ENCODE peak calls at places on chromosomes 11 and 22, in four cellular contexts. One of them, this sample, is unnamed.

GRCh38 chr22:37019309-37020191 is at the start of the genes MPST and TST:
- DNase-seq in cardiac muscle cell: peak
- DNase-seq in stomach: peak
- DNase-seq in CD8-positive, alpha-beta T cell: peak
- DNase-seq in this sample: peak

GRCh38 chr22:50656122-50657070 is 16.2 kb upstream of the SHANK3 start:
- DNase-seq in cardiac muscle cell: no peak
- DNase-seq in stomach: no peak
- DNase-seq in CD8-positive, alpha-beta T cell: no peak
- DNase-seq in this sample: no peak

GRCh38 chr11:96715208-96715607 is 325.4 kb downstream of the JRKL start:
- DNase-seq in cardiac muscle cell: no peak
- DNase-seq in stomach: no peak
- DNase-seq in CD8-positive, alpha-beta T cell: no peak
- DNase-seq in this sample: no peak

GRCh38 chr11:122617297-122617696 is 38.2 kb upstream of the UBASH3B start:
- DNase-seq in cardiac muscle cell: no peak
- DNase-seq in stomach: no peak
- DNase-seq in CD8-positive, alpha-beta T cell: no peak
- DNase-seq in this sample: no peak

GRCh38 chr22:22745225-22746060 is 101.0 kb downstream of the GGTLC2 start:
- DNase-seq in cardiac muscle cell: no peak
- DNase-seq in stomach: peak
- DNase-seq in CD8-positive, alpha-beta T cell: peak
- DNase-seq in this sample: peak

GRCh38 chr22:27556371-27556770 is 245.2 kb downstream of the MN1 start:
- DNase-seq in cardiac muscle cell: no peak
- DNase-seq in stomach: no peak
- DNase-seq in CD8-positive, alpha-beta T cell: no peak
- DNase-seq in this sample: no peak

GRCh38 chr11:11324090-11324489 is 29.0 kb downstream of the CSNK2A3 start:
- DNase-seq in cardiac muscle cell: no peak
- DNase-seq in stomach: no peak
- DNase-seq in CD8-positive, alpha-beta T cell: no peak
- DNase-seq in this sample: no peak

GRCh38 chr11:37100008-37100407 is 502.0 kb upstream of the RAG2 start:
- DNase-seq in cardiac muscle cell: no peak
- DNase-seq in stomach: no peak
- DNase-seq in CD8-positive, alpha-beta T cell: no peak
- DNase-seq in this sample: no peak

GRCh38 chr11:7204778-7205177 is 46.9 kb upstream of the SYT9 start:
- DNase-seq in cardiac muscle cell: peak
- DNase-seq in stomach: no peak
- DNase-seq in CD8-positive, alpha-beta T cell: no peak
- DNase-seq in this sample: no peak

GRCh38 chr22:38799265-38800002 is 5.5 kb upstream of the DNAL4 start:
- DNase-seq in cardiac muscle cell: no peak
- DNase-seq in stomach: no peak
- DNase-seq in CD8-positive, alpha-beta T cell: no peak
- DNase-seq in this sample: no peak

GRCh38 chr11:118004543-118005223 is 18.5 kb downstream of the IL10RA start:
- DNase-seq in cardiac muscle cell: no peak
- DNase-seq in stomach: no peak
- DNase-seq in CD8-positive, alpha-beta T cell: no peak
- DNase-seq in this sample: no peak

GRCh38 chr11:66969584-66970205 is 5.4 kb upstream of the C11orf86 start:
- DNase-seq in cardiac muscle cell: no peak
- DNase-seq in stomach: no peak
- DNase-seq in CD8-positive, alpha-beta T cell: no peak
- DNase-seq in this sample: no peak

GRCh38 chr11:8906629-8907028 is 4.4 kb upstream of the AKIP1 start:
- DNase-seq in cardiac muscle cell: no peak
- DNase-seq in stomach: no peak
- DNase-seq in CD8-positive, alpha-beta T cell: no peak
- DNase-seq in this sample: no peak

GRCh38 chr22:29795663-29796062 is 28.5 kb downstream of the UQCR10 start:
- DNase-seq in cardiac muscle cell: no peak
- DNase-seq in stomach: no peak
- DNase-seq in CD8-positive, alpha-beta T cell: no peak
- DNase-seq in this sample: no peak

GRCh38 chr22:49765091-49765771 is 62.4 kb downstream of the BRD1 start:
- DNase-seq in cardiac muscle cell: no peak
- DNase-seq in stomach: peak
- DNase-seq in CD8-positive, alpha-beta T cell: peak
- DNase-seq in this sample: peak

GRCh38 chr11:60915250-60915914 is 1.4 kb downstream of the TMEM109 start:
- DNase-seq in cardiac muscle cell: peak
- DNase-seq in stomach: peak
- DNase-seq in CD8-positive, alpha-beta T cell: peak
- DNase-seq in this sample: peak

GRCh38 chr11:96050435-96051182 is 126.7 kb upstream of the MTMR2 start:
- DNase-seq in cardiac muscle cell: peak
- DNase-seq in stomach: no peak
- DNase-seq in CD8-positive, alpha-beta T cell: no peak
- DNase-seq in this sample: no peak

GRCh38 chr11:38130514-38130913 is 1532.5 kb upstream of the RAG2 start:
- DNase-seq in cardiac muscle cell: no peak
- DNase-seq in stomach: no peak
- DNase-seq in CD8-positive, alpha-beta T cell: no peak
- DNase-seq in this sample: no peak

GRCh38 chr22:50170453-50171318 is at the start of gene PANX2:
- DNase-seq in cardiac muscle cell: peak
- DNase-seq in stomach: no peak
- DNase-seq in CD8-positive, alpha-beta T cell: no peak
- DNase-seq in this sample: no peak

GRCh38 chr22:30453731-30454510 is 17.9 kb downstream of the SEC14L3 start:
- DNase-seq in cardiac muscle cell: peak
- DNase-seq in stomach: no peak
- DNase-seq in CD8-positive, alpha-beta T cell: no peak
- DNase-seq in this sample: no peak

GRCh38 chr22:29689201-29689871 is 30.5 kb upstream of the CABP7 start:
- DNase-seq in cardiac muscle cell: no peak
- DNase-seq in stomach: no peak
- DNase-seq in CD8-positive, alpha-beta T cell: no peak
- DNase-seq in this sample: no peak

GRCh38 chr22:26553056-26553752 is 36.7 kb downstream of the TPST2 start:
- DNase-seq in cardiac muscle cell: no peak
- DNase-seq in stomach: no peak
- DNase-seq in CD8-positive, alpha-beta T cell: no peak
- DNase-seq in this sample: no peak

GRCh38 chr11:63845305-63845704 is 6.4 kb downstream of the MARK2 start:
- DNase-seq in cardiac muscle cell: no peak
- DNase-seq in stomach: no peak
- DNase-seq in CD8-positive, alpha-beta T cell: no peak
- DNase-seq in this sample: no peak

GRCh38 chr11:118789501-118790356 is 1.2 kb downstream of the DDX6 start:
- DNase-seq in cardiac muscle cell: peak
- DNase-seq in stomach: no peak
- DNase-seq in CD8-positive, alpha-beta T cell: no peak
- DNase-seq in this sample: peak

GRCh38 chr11:102396708-102397563 is 49.9 kb downstream of the BIRC2 start:
- DNase-seq in cardiac muscle cell: no peak
- DNase-seq in stomach: no peak
- DNase-seq in CD8-positive, alpha-beta T cell: no peak
- DNase-seq in this sample: no peak

GRCh38 chr11:43992834-43993637 is 50.6 kb downstream of the C11orf96 start:
- DNase-seq in cardiac muscle cell: no peak
- DNase-seq in stomach: no peak
- DNase-seq in CD8-positive, alpha-beta T cell: no peak
- DNase-seq in this sample: no peak

GRCh38 chr11:975824-976223 is 50.2 kb downstream of the AP2A2 start:
- DNase-seq in cardiac muscle cell: peak
- DNase-seq in stomach: no peak
- DNase-seq in CD8-positive, alpha-beta T cell: no peak
- DNase-seq in this sample: no peak

GRCh38 chr11:130155106-130155505 is 4.5 kb upstream of the ST14 start:
- DNase-seq in cardiac muscle cell: no peak
- DNase-seq in stomach: no peak
- DNase-seq in CD8-positive, alpha-beta T cell: no peak
- DNase-seq in this sample: no peak

GRCh38 chr22:32317524-32317923 is 40.1 kb upstream of the RFPL3 start:
- DNase-seq in cardiac muscle cell: no peak
- DNase-seq in stomach: no peak
- DNase-seq in CD8-positive, alpha-beta T cell: peak
- DNase-seq in this sample: no peak

GRCh38 chr11:44133335-44133946 is 38.0 kb downstream of the EXT2 start:
- DNase-seq in cardiac muscle cell: peak
- DNase-seq in stomach: no peak
- DNase-seq in CD8-positive, alpha-beta T cell: no peak
- DNase-seq in this sample: no peak

GRCh38 chr22:37848587-37849088 is 581 bp upstream of the EIF3L start:
- DNase-seq in cardiac muscle cell: no peak
- DNase-seq in stomach: no peak
- DNase-seq in CD8-positive, alpha-beta T cell: no peak
- DNase-seq in this sample: no peak

GRCh38 chr22:24965822-24966626 is 13.5 kb downstream of the KIAA1671 start:
- DNase-seq in cardiac muscle cell: no peak
- DNase-seq in stomach: peak
- DNase-seq in CD8-positive, alpha-beta T cell: no peak
- DNase-seq in this sample: no peak

GRCh38 chr11:2513441-2513840 is 68.6 kb downstream of the KCNQ1 start:
- DNase-seq in cardiac muscle cell: no peak
- DNase-seq in stomach: no peak
- DNase-seq in CD8-positive, alpha-beta T cell: peak
- DNase-seq in this sample: no peak

GRCh38 chr11:134556186-134556585 is 144.1 kb upstream of the B3GAT1 start:
- DNase-seq in cardiac muscle cell: no peak
- DNase-seq in stomach: no peak
- DNase-seq in CD8-positive, alpha-beta T cell: peak
- DNase-seq in this sample: no peak

DNA sequence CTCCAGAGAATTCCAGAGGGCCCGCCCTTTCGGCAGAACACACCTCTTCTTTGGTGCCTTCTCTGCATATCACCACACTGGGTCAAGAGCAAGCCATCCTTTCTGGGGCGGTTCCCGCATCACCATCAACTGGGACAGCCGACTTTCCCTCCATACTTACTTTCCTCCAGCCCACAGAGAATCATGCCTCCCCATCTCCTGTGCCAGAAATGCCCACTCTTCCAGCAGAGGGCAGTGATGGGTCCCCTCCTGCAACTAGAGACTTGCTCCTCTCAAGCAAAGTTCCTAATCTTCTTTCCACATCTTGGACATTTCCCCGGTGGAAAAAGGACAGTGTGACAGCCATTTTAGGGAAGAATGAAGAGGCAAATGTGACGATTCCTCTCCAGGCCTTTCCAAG is 157.7 kb downstream of the C11orf91 start:
- DNase-seq in cardiac muscle cell: peak
- DNase-seq in stomach: peak
- DNase-seq in CD8-positive, alpha-beta T cell: peak
- DNase-seq in this sample: no peak
- TF ChIP-seq CTCF in cardiac muscle cell: peak
- TF ChIP-seq CTCF in stomach: no peak
- TF ChIP-seq CTCF in CD8-positive, alpha-beta T cell: no peak
- TF ChIP-seq CTCF in this sample: no peak

GRCh38 chr11:94418123-94418770 is 17.0 kb upstream of the GPR83 start:
- DNase-seq in cardiac muscle cell: no peak
- DNase-seq in stomach: no peak
- DNase-seq in CD8-positive, alpha-beta T cell: no peak
- DNase-seq in this sample: no peak
- TF ChIP-seq CTCF in cardiac muscle cell: no peak
- TF ChIP-seq CTCF in stomach: no peak
- TF ChIP-seq CTCF in CD8-positive, alpha-beta T cell: no peak
- TF ChIP-seq CTCF in this sample: no peak

GRCh38 chr11:33718441-33718840 is 17.8 kb downstream of the CD59 start:
- DNase-seq in cardiac muscle cell: no peak
- DNase-seq in stomach: no peak
- DNase-seq in CD8-positive, alpha-beta T cell: no peak
- DNase-seq in this sample: no peak

GRCh38 chr11:33713162-33713913 is 12.7 kb upstream of the C11orf91 start:
- DNase-seq in cardiac muscle cell: no peak
- DNase-seq in stomach: no peak
- DNase-seq in CD8-positive, alpha-beta T cell: no peak
- DNase-seq in this sample: no peak

GRCh38 chr11:33719587-33719986 is 16.6 kb downstream of the CD59 start:
- DNase-seq in cardiac muscle cell: no peak
- DNase-seq in stomach: no peak
- DNase-seq in CD8-positive, alpha-beta T cell: no peak
- DNase-seq in this sample: no peak

GRCh38 chr11:33713914-33714398 is 13.3 kb upstream of the C11orf91 start:
- DNase-seq in cardiac muscle cell: peak
- DNase-seq in stomach: no peak
- DNase-seq in CD8-positive, alpha-beta T cell: no peak
- DNase-seq in this sample: no peak

GRCh38 chr11:33716236-33716635 is 15.6 kb upstream of the C11orf91 start:
- DNase-seq in cardiac muscle cell: no peak
- DNase-seq in stomach: no peak
- DNase-seq in CD8-positive, alpha-beta T cell: no peak
- DNase-seq in this sample: no peak
- TF ChIP-seq CTCF in cardiac muscle cell: peak
- TF ChIP-seq CTCF in stomach: no peak
- TF ChIP-seq CTCF in CD8-positive, alpha-beta T cell: no peak
- TF ChIP-seq CTCF in this sample: no peak

GRCh38 chr11:74153224-74153623 is 17.6 kb downstream of the C2CD3 start:
- DNase-seq in cardiac muscle cell: no peak
- DNase-seq in stomach: no peak
- DNase-seq in CD8-positive, alpha-beta T cell: no peak
- DNase-seq in this sample: no peak
- TF ChIP-seq CTCF in cardiac muscle cell: no peak
- TF ChIP-seq CTCF in stomach: no peak
- TF ChIP-seq CTCF in CD8-positive, alpha-beta T cell: no peak
- TF ChIP-seq CTCF in this sample: no peak

GRCh38 chr11:128532016-128532570 is 55.3 kb downstream of the ETS1 start:
- DNase-seq in cardiac muscle cell: no peak
- DNase-seq in stomach: peak
- DNase-seq in CD8-positive, alpha-beta T cell: no peak
- DNase-seq in this sample: no peak
- TF ChIP-seq CTCF in cardiac muscle cell: no peak
- TF ChIP-seq CTCF in stomach: no peak
- TF ChIP-seq CTCF in CD8-positive, alpha-beta T cell: no peak
- TF ChIP-seq CTCF in this sample: no peak

DNA sequence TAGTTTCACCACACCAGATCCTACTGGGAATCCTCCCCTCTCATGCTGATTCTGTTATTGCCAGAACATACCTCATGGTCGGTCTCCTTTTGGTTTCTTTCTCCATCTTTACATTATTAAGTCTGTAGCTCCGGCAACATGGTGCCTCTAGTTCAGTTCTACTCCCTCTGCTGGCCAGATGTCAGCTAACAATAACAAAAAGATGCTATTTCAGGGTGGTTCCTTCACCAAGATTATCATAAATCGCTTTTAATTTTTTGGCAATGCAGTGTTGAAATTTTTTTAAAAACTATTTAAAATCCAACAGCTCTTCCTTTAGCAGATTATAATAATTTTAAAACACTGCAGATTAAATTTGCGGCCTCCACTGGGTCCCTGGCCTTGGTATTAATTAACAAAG is 492.8 kb upstream of the KIRREL3 start:
- DNase-seq in cardiac muscle cell: peak
- DNase-seq in stomach: no peak
- DNase-seq in CD8-positive, alpha-beta T cell: no peak
- DNase-seq in this sample: no peak
- TF ChIP-seq CTCF in cardiac muscle cell: no peak
- TF ChIP-seq CTCF in stomach: no peak
- TF ChIP-seq CTCF in CD8-positive, alpha-beta T cell: no peak
- TF ChIP-seq CTCF in this sample: no peak